ENCODE peak calls at places on chromosomes 11 and 22, in ten cellular contexts. One of them, this sample, is unnamed.

GRCh38 chr11:28739489-28740280 is 631.5 kb downstream of the METTL15 start:
- DNase-seq in DND-41: no peak
- DNase-seq in AG04449: no peak
- DNase-seq in choroid plexus epithelial cell: no peak
- DNase-seq in cardiac fibroblast: no peak
- DNase-seq in foreskin fibroblast: no peak
- DNase-seq in heart left ventricle: no peak
- DNase-seq in lung: no peak
- DNase-seq in lower lobe of right lung: no peak
- DNase-seq in fibroblast of lung: no peak
- DNase-seq in this sample: no peak

GRCh38 chr11:128946646-128947045 is 4.0 kb upstream of the TP53AIP1 start:
- DNase-seq in DND-41: no peak
- DNase-seq in AG04449: no peak
- DNase-seq in choroid plexus epithelial cell: no peak
- DNase-seq in cardiac fibroblast: no peak
- DNase-seq in foreskin fibroblast: no peak
- DNase-seq in heart left ventricle: no peak
- DNase-seq in lung: no peak
- DNase-seq in lower lobe of right lung: no peak
- DNase-seq in fibroblast of lung: no peak
- DNase-seq in this sample: no peak

GRCh38 chr11:117313828-117314768 is 2.0 kb downstream of the BACE1 start:
- DNase-seq in DND-41: no peak
- DNase-seq in AG04449: no peak
- DNase-seq in choroid plexus epithelial cell: no peak
- DNase-seq in cardiac fibroblast: no peak
- DNase-seq in foreskin fibroblast: no peak
- DNase-seq in heart left ventricle: no peak
- DNase-seq in lung: no peak
- DNase-seq in lower lobe of right lung: no peak
- DNase-seq in fibroblast of lung: no peak
- DNase-seq in this sample: no peak

GRCh38 chr11:86519064-86519911 is 144.6 kb downstream of the CCDC81 start:
- DNase-seq in DND-41: no peak
- DNase-seq in AG04449: peak
- DNase-seq in choroid plexus epithelial cell: peak
- DNase-seq in cardiac fibroblast: peak
- DNase-seq in foreskin fibroblast: peak
- DNase-seq in heart left ventricle: no peak
- DNase-seq in lung: no peak
- DNase-seq in lower lobe of right lung: no peak
- DNase-seq in fibroblast of lung: peak
- DNase-seq in this sample: no peak

GRCh38 chr11:65182258-65183170 is 786 bp downstream of the CAPN1 start:
- DNase-seq in DND-41: peak
- DNase-seq in AG04449: no peak
- DNase-seq in choroid plexus epithelial cell: peak
- DNase-seq in cardiac fibroblast: peak
- DNase-seq in foreskin fibroblast: peak
- DNase-seq in heart left ventricle: peak
- DNase-seq in lung: peak
- DNase-seq in lower lobe of right lung: peak
- DNase-seq in fibroblast of lung: peak
- DNase-seq in this sample: no peak

GRCh38 chr11:66861774-66862558 is 5.1 kb downstream of the LRFN4 start:
- DNase-seq in DND-41: no peak
- DNase-seq in AG04449: no peak
- DNase-seq in choroid plexus epithelial cell: no peak
- DNase-seq in cardiac fibroblast: no peak
- DNase-seq in foreskin fibroblast: no peak
- DNase-seq in heart left ventricle: no peak
- DNase-seq in lung: no peak
- DNase-seq in lower lobe of right lung: no peak
- DNase-seq in fibroblast of lung: no peak
- DNase-seq in this sample: no peak

GRCh38 chr11:86477495-86478155 is 102.9 kb downstream of the CCDC81 start:
- DNase-seq in DND-41: no peak
- DNase-seq in AG04449: no peak
- DNase-seq in choroid plexus epithelial cell: peak
- DNase-seq in cardiac fibroblast: peak
- DNase-seq in foreskin fibroblast: peak
- DNase-seq in heart left ventricle: no peak
- DNase-seq in lung: no peak
- DNase-seq in lower lobe of right lung: no peak
- DNase-seq in fibroblast of lung: peak
- DNase-seq in this sample: peak

GRCh38 chr11:34565417-34566208 is 52.0 kb upstream of the ELF5 start:
- DNase-seq in DND-41: peak
- DNase-seq in AG04449: no peak
- DNase-seq in choroid plexus epithelial cell: no peak
- DNase-seq in cardiac fibroblast: no peak
- DNase-seq in foreskin fibroblast: no peak
- DNase-seq in heart left ventricle: no peak
- DNase-seq in lung: no peak
- DNase-seq in lower lobe of right lung: no peak
- DNase-seq in fibroblast of lung: no peak
- DNase-seq in this sample: no peak

DNA sequence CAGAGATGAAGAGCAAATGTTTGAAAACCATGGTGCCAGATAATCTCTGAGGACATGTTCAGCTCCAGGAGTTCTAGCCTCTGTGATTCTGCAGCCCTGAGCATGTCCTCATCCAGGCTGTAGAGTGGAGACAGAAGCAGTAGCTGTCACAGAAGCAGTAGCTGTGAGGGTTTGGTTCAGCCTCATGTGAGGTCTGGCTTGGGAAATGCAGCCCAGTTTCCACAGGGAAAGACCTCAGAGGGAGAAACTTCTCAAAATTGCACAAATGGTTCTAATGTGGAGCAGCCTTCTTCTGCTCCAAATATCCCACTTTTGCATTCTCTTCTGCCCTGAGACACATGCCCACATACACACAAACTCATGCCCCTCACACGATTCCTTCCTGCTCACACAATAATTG is 48.4 kb downstream of the DBX1 start:
- DNase-seq in DND-41: no peak
- DNase-seq in AG04449: no peak
- DNase-seq in choroid plexus epithelial cell: no peak
- DNase-seq in cardiac fibroblast: no peak
- DNase-seq in foreskin fibroblast: no peak
- DNase-seq in heart left ventricle: no peak
- DNase-seq in lung: no peak
- DNase-seq in lower lobe of right lung: no peak
- DNase-seq in fibroblast of lung: no peak
- DNase-seq in this sample: no peak
- H3K4me3 ChIP-seq in DND-41: no peak
- H3K4me3 ChIP-seq in AG04449: no peak
- H3K4me3 ChIP-seq in choroid plexus epithelial cell: no peak
- H3K4me3 ChIP-seq in cardiac fibroblast: no peak
- H3K4me3 ChIP-seq in foreskin fibroblast: no peak
- H3K4me3 ChIP-seq in heart left ventricle: no peak
- H3K4me3 ChIP-seq in lung: no peak
- H3K4me3 ChIP-seq in lower lobe of right lung: no peak
- H3K4me3 ChIP-seq in fibroblast of lung: no peak
- H3K4me3 ChIP-seq in this sample: no peak

DNA sequence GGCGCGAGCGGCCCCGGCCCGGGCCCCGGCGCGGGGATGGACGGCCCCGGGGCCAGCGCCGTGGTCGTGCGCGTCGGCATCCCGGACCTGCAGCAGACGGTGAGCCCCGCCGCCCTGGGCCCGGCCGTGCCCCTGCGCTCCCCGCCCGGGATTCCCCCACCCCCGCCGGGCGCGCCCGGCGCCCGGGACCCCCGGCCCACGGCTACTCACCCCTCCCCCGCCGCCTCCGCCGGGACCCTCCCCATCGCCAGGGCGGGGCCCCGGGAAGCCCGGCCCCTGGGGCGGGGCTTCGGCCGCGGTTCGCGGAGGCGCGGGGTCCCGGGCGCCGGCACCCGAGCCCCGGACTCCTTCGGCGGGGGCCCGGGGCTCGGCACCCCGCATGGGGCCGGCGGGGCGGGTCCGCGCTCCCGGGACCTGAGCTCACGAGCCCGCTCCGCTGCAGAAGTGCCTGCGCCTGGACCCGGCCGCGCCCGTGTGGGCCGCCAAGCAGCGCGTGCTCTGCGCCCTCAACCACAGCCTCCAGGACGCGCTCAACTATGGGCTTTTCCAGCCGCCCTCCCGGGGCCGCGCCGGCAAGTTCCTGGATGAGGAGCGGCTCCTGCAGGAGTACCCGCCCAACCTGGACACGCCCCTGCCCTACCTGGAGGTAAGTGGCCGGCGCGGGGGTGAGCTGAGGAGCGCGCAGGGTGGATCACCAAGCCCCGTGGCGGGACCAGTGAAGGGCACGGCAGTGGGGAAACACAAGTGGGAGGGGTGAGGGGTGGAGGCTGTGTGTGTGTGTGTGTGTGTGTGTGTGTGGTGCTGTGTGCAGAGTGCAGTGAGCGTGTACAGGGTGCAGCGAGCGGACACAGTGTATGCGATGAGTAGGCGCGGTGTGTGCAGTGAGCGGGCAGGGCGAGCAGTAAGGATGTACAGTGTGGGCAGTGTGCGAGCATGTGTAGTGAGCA is 2.3 kb downstream of the SHANK3 start:
- DNase-seq in DND-41: no peak
- DNase-seq in AG04449: no peak
- DNase-seq in choroid plexus epithelial cell: no peak
- DNase-seq in cardiac fibroblast: no peak
- DNase-seq in foreskin fibroblast: peak
- DNase-seq in heart left ventricle: no peak
- DNase-seq in lung: peak
- DNase-seq in lower lobe of right lung: peak
- DNase-seq in fibroblast of lung: peak
- DNase-seq in this sample: peak
- H3K4me3 ChIP-seq in DND-41: no peak
- H3K4me3 ChIP-seq in AG04449: peak
- H3K4me3 ChIP-seq in choroid plexus epithelial cell: peak
- H3K4me3 ChIP-seq in cardiac fibroblast: peak
- H3K4me3 ChIP-seq in foreskin fibroblast: no peak
- H3K4me3 ChIP-seq in heart left ventricle: peak
- H3K4me3 ChIP-seq in lung: peak
- H3K4me3 ChIP-seq in lower lobe of right lung: peak
- H3K4me3 ChIP-seq in fibroblast of lung: peak
- H3K4me3 ChIP-seq in this sample: peak

GRCh38 chr11:119026970-119027369 is 3.7 kb downstream of the SLC37A4 start:
- DNase-seq in DND-41: no peak
- DNase-seq in AG04449: no peak
- DNase-seq in choroid plexus epithelial cell: no peak
- DNase-seq in cardiac fibroblast: no peak
- DNase-seq in foreskin fibroblast: no peak
- DNase-seq in heart left ventricle: no peak
- DNase-seq in lung: no peak
- DNase-seq in lower lobe of right lung: no peak
- DNase-seq in fibroblast of lung: no peak
- DNase-seq in this sample: no peak

GRCh38 chr11:119025978-119026766 is 4.5 kb downstream of the SLC37A4 start:
- DNase-seq in DND-41: no peak
- DNase-seq in AG04449: no peak
- DNase-seq in choroid plexus epithelial cell: no peak
- DNase-seq in cardiac fibroblast: no peak
- DNase-seq in foreskin fibroblast: no peak
- DNase-seq in heart left ventricle: no peak
- DNase-seq in lung: no peak
- DNase-seq in lower lobe of right lung: no peak
- DNase-seq in fibroblast of lung: no peak
- DNase-seq in this sample: no peak

GRCh38 chr11:119029069-119029339 is 1.7 kb downstream of the SLC37A4 start:
- DNase-seq in DND-41: no peak
- DNase-seq in AG04449: no peak
- DNase-seq in choroid plexus epithelial cell: no peak
- DNase-seq in cardiac fibroblast: no peak
- DNase-seq in foreskin fibroblast: no peak
- DNase-seq in heart left ventricle: no peak
- DNase-seq in lung: no peak
- DNase-seq in lower lobe of right lung: no peak
- DNase-seq in fibroblast of lung: no peak
- DNase-seq in this sample: no peak

GRCh38 chr11:119028346-119029068 is 2.2 kb downstream of the SLC37A4 start:
- DNase-seq in DND-41: no peak
- DNase-seq in AG04449: no peak
- DNase-seq in choroid plexus epithelial cell: no peak
- DNase-seq in cardiac fibroblast: no peak
- DNase-seq in foreskin fibroblast: no peak
- DNase-seq in heart left ventricle: no peak
- DNase-seq in lung: no peak
- DNase-seq in lower lobe of right lung: no peak
- DNase-seq in fibroblast of lung: no peak
- DNase-seq in this sample: no peak

DNA sequence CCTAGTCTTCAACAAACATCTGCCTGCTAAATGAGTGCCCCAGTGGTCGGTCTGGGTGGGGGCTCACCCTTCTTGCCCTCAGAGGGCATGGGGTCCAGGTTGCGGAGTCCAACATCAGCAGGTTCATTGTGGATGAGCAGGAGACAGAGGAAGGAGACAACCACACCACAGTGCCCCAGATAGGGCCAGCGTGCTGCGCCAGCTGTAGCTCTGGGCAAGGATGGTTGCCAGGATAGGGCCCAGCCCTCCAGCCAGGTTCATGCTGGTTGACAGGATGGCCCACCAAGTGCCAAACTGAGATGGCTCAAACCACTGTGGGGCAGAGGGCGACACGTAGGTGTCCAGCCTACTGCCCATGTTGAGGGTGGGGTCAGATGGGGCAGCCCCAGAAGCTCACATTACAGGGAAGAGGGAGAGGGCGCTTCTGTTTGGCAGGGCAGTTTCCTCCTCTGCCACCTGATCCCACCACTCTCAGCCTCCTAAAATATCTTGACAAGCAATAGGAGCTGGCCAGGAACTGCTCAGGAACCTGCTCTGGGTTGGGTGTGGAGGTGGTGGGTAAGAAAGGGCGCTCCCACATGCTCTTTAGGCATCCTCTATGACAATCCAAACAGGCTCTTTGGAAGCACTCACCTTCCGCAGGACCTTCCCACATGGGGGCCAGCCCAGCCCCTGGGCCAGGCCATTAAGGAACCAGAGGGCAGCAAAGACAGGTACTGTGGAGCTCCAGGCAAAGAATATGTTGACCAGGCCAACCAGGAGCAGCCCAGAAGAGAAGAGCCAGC is 2.9 kb downstream of the SLC37A4 start:
- DNase-seq in DND-41: no peak
- DNase-seq in AG04449: no peak
- DNase-seq in choroid plexus epithelial cell: no peak
- DNase-seq in cardiac fibroblast: no peak
- DNase-seq in foreskin fibroblast: no peak
- DNase-seq in heart left ventricle: no peak
- DNase-seq in lung: no peak
- DNase-seq in lower lobe of right lung: no peak
- DNase-seq in fibroblast of lung: no peak
- DNase-seq in this sample: no peak
- H3K4me3 ChIP-seq in DND-41: no peak
- H3K4me3 ChIP-seq in AG04449: no peak
- H3K4me3 ChIP-seq in choroid plexus epithelial cell: no peak
- H3K4me3 ChIP-seq in cardiac fibroblast: no peak
- H3K4me3 ChIP-seq in foreskin fibroblast: no peak
- H3K4me3 ChIP-seq in heart left ventricle: no peak
- H3K4me3 ChIP-seq in lung: no peak
- H3K4me3 ChIP-seq in lower lobe of right lung: no peak
- H3K4me3 ChIP-seq in fibroblast of lung: no peak
- H3K4me3 ChIP-seq in this sample: no peak

GRCh38 chr11:57483570-57483934 is 23.2 kb downstream of the RTN4RL2 start:
- DNase-seq in DND-41: no peak
- DNase-seq in AG04449: no peak
- DNase-seq in choroid plexus epithelial cell: no peak
- DNase-seq in cardiac fibroblast: no peak
- DNase-seq in foreskin fibroblast: no peak
- DNase-seq in heart left ventricle: no peak
- DNase-seq in lung: no peak
- DNase-seq in lower lobe of right lung: no peak
- DNase-seq in fibroblast of lung: no peak
- DNase-seq in this sample: no peak

GRCh38 chr11:57484141-57484710 is 23.9 kb downstream of the RTN4RL2 start:
- DNase-seq in DND-41: no peak
- DNase-seq in AG04449: no peak
- DNase-seq in choroid plexus epithelial cell: no peak
- DNase-seq in cardiac fibroblast: no peak
- DNase-seq in foreskin fibroblast: no peak
- DNase-seq in heart left ventricle: no peak
- DNase-seq in lung: no peak
- DNase-seq in lower lobe of right lung: no peak
- DNase-seq in fibroblast of lung: no peak
- DNase-seq in this sample: no peak

GRCh38 chr11:57481315-57481714 is 21.0 kb downstream of the RTN4RL2 start:
- DNase-seq in DND-41: no peak
- DNase-seq in AG04449: no peak
- DNase-seq in choroid plexus epithelial cell: no peak
- DNase-seq in cardiac fibroblast: no peak
- DNase-seq in foreskin fibroblast: no peak
- DNase-seq in heart left ventricle: no peak
- DNase-seq in lung: no peak
- DNase-seq in lower lobe of right lung: no peak
- DNase-seq in fibroblast of lung: no peak
- DNase-seq in this sample: no peak

GRCh38 chr11:57481915-57482781 is 21.8 kb downstream of the RTN4RL2 start:
- DNase-seq in DND-41: no peak
- DNase-seq in AG04449: no peak
- DNase-seq in choroid plexus epithelial cell: no peak
- DNase-seq in cardiac fibroblast: no peak
- DNase-seq in foreskin fibroblast: no peak
- DNase-seq in heart left ventricle: no peak
- DNase-seq in lung: no peak
- DNase-seq in lower lobe of right lung: no peak
- DNase-seq in fibroblast of lung: no peak
- DNase-seq in this sample: no peak

DNA sequence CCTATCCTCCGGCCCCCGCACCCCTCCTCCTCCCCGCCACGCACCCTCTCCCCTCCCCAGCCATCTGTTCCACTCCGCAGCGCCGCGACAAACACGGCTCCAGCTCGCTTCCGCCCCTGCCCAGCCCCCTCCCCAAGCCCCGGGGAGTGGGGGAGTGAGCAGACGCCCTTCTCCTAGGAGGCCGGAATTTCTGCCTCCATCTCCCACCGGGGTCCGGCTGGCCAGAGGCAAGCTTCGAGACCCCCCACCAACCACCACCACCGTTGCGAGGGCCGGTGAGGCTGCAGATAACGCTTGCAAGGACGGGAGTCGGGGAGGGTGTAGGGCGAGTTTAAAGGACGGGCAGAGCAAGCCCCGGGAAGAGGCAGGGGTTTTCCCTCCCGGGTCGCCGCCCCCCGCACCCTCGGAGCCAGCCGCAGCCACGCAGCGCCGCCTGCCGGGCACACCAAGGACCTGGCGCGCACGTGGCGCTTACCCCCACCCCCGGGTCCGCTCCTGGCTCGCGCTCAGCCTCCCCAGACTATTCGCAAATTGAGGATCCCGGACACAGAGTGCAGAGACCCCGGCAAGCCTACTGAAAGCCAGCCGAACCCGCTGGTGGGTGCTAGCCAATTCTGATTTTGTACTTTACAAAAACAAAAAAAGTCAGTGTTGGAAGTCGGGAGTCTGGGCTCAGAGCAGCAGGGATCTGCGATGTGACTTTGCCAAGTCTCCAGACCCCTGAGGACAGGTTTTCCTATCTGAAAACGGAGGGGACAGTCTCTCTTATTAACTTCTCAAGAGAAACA is 22.6 kb downstream of the RTN4RL2 start:
- DNase-seq in DND-41: peak
- DNase-seq in AG04449: no peak
- DNase-seq in choroid plexus epithelial cell: peak
- DNase-seq in cardiac fibroblast: peak
- DNase-seq in foreskin fibroblast: peak
- DNase-seq in heart left ventricle: no peak
- DNase-seq in lung: no peak
- DNase-seq in lower lobe of right lung: peak
- DNase-seq in fibroblast of lung: no peak
- DNase-seq in this sample: peak
- H3K4me3 ChIP-seq in DND-41: no peak
- H3K4me3 ChIP-seq in AG04449: peak
- H3K4me3 ChIP-seq in choroid plexus epithelial cell: peak
- H3K4me3 ChIP-seq in cardiac fibroblast: peak
- H3K4me3 ChIP-seq in foreskin fibroblast: peak
- H3K4me3 ChIP-seq in heart left ventricle: no peak
- H3K4me3 ChIP-seq in lung: no peak
- H3K4me3 ChIP-seq in lower lobe of right lung: peak
- H3K4me3 ChIP-seq in fibroblast of lung: peak
- H3K4me3 ChIP-seq in this sample: peak

This sample was measured in MG63.